ENCODE peak calls at places on chromosomes 6 and 20, in ten cellular contexts. One of them, this sample, is unnamed. For H3K4me1 and H3K36me3, the result is how much of the 10 kb centered on the place peaks cover.

GRCh38 chr6:116461563-116462507 is 660 bp downstream of the CALHM6 start:
- DNase-seq in effector memory CD4-positive, alpha-beta T cell: peak
- DNase-seq in mucosa of descending colon: peak
- DNase-seq in CD8-positive, alpha-beta T cell: peak
- DNase-seq in adipocyte: peak
- DNase-seq in HCT116: no peak
- DNase-seq in heart left ventricle: peak
- DNase-seq in IMR-90: peak
- DNase-seq in fibroblast of lung: peak
- DNase-seq in pancreas: peak
- DNase-seq in this sample: peak

GRCh38 chr20:49384437-49385434 is 97.7 kb downstream of the KCNB1 start:
- DNase-seq in effector memory CD4-positive, alpha-beta T cell: peak
- DNase-seq in mucosa of descending colon: peak
- DNase-seq in CD8-positive, alpha-beta T cell: peak
- DNase-seq in adipocyte: peak
- DNase-seq in HCT116: peak
- DNase-seq in heart left ventricle: peak
- DNase-seq in IMR-90: peak
- DNase-seq in fibroblast of lung: peak
- DNase-seq in pancreas: peak
- DNase-seq in this sample: peak

GRCh38 chr6:36064770-36065396 is 37.3 kb downstream of the MAPK14 start:
- DNase-seq in effector memory CD4-positive, alpha-beta T cell: no peak
- DNase-seq in mucosa of descending colon: no peak
- DNase-seq in CD8-positive, alpha-beta T cell: no peak
- DNase-seq in adipocyte: no peak
- DNase-seq in HCT116: no peak
- DNase-seq in heart left ventricle: no peak
- DNase-seq in IMR-90: no peak
- DNase-seq in fibroblast of lung: no peak
- DNase-seq in pancreas: no peak
- DNase-seq in this sample: no peak

GRCh38 chr6:170485159-170485558 is 67.9 kb downstream of the PSMB1 start:
- DNase-seq in effector memory CD4-positive, alpha-beta T cell: no peak
- DNase-seq in mucosa of descending colon: no peak
- DNase-seq in CD8-positive, alpha-beta T cell: no peak
- DNase-seq in adipocyte: peak
- DNase-seq in HCT116: no peak
- DNase-seq in heart left ventricle: no peak
- DNase-seq in IMR-90: no peak
- DNase-seq in fibroblast of lung: no peak
- DNase-seq in pancreas: no peak
- DNase-seq in this sample: no peak

GRCh38 chr20:37319120-37319717 is 26.7 kb upstream of the SRC start:
- DNase-seq in effector memory CD4-positive, alpha-beta T cell: no peak
- DNase-seq in mucosa of descending colon: no peak
- DNase-seq in CD8-positive, alpha-beta T cell: no peak
- DNase-seq in adipocyte: peak
- DNase-seq in HCT116: no peak
- DNase-seq in heart left ventricle: no peak
- DNase-seq in IMR-90: peak
- DNase-seq in fibroblast of lung: peak
- DNase-seq in pancreas: no peak
- DNase-seq in this sample: no peak

GRCh38 chr6:139172151-139172550 is 37.3 kb downstream of the HECA start:
- DNase-seq in effector memory CD4-positive, alpha-beta T cell: no peak
- DNase-seq in mucosa of descending colon: no peak
- DNase-seq in CD8-positive, alpha-beta T cell: no peak
- DNase-seq in adipocyte: no peak
- DNase-seq in HCT116: no peak
- DNase-seq in heart left ventricle: no peak
- DNase-seq in IMR-90: no peak
- DNase-seq in fibroblast of lung: no peak
- DNase-seq in pancreas: no peak
- DNase-seq in this sample: no peak

GRCh38 chr20:48234951-48235350 is 449.7 kb upstream of the SULF2 start:
- DNase-seq in effector memory CD4-positive, alpha-beta T cell: no peak
- DNase-seq in mucosa of descending colon: no peak
- DNase-seq in CD8-positive, alpha-beta T cell: no peak
- DNase-seq in adipocyte: no peak
- DNase-seq in HCT116: no peak
- DNase-seq in heart left ventricle: no peak
- DNase-seq in IMR-90: no peak
- DNase-seq in fibroblast of lung: no peak
- DNase-seq in pancreas: no peak
- DNase-seq in this sample: peak

GRCh38 chr6:170316071-170316470 is 9.5 kb downstream of the FAM120B start:
- DNase-seq in effector memory CD4-positive, alpha-beta T cell: no peak
- DNase-seq in mucosa of descending colon: no peak
- DNase-seq in CD8-positive, alpha-beta T cell: no peak
- DNase-seq in adipocyte: no peak
- DNase-seq in HCT116: no peak
- DNase-seq in heart left ventricle: no peak
- DNase-seq in IMR-90: peak
- DNase-seq in fibroblast of lung: peak
- DNase-seq in pancreas: no peak
- DNase-seq in this sample: no peak

GRCh38 chr6:148501178-148501590 is 158.5 kb downstream of the SASH1 start:
- DNase-seq in effector memory CD4-positive, alpha-beta T cell: no peak
- DNase-seq in mucosa of descending colon: no peak
- DNase-seq in CD8-positive, alpha-beta T cell: no peak
- DNase-seq in adipocyte: peak
- DNase-seq in HCT116: peak
- DNase-seq in heart left ventricle: no peak
- DNase-seq in IMR-90: peak
- DNase-seq in fibroblast of lung: peak
- DNase-seq in pancreas: no peak
- DNase-seq in this sample: no peak

DNA sequence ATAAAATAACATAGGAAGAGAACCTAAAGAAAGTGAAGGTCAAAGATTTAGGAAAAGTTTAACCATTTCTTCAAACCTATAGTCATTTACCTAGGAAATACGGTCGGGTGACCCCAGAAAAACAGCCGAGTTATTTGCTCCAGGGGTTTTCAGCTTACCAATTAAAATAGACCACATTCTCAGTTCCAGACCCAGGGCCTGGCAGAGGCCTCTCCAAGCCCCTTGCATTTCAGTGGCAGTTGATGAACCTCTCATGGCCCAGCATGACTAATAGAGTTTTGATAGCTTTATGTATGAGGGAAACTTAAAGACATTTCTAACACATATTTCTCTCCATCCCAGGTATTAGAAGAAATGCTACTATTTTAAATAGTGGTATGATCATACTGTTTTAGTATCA is 113.5 kb downstream of the OGFRL1 start:
- DNase-seq in effector memory CD4-positive, alpha-beta T cell: no peak
- DNase-seq in mucosa of descending colon: no peak
- DNase-seq in CD8-positive, alpha-beta T cell: no peak
- DNase-seq in adipocyte: no peak
- DNase-seq in HCT116: no peak
- DNase-seq in heart left ventricle: no peak
- DNase-seq in IMR-90: no peak
- DNase-seq in fibroblast of lung: no peak
- DNase-seq in pancreas: no peak
- DNase-seq in this sample: no peak
- H3K4me1 ChIP-seq in effector memory CD4-positive, alpha-beta T cell: under half
- H3K4me1 ChIP-seq in mucosa of descending colon: under half
- H3K4me1 ChIP-seq in CD8-positive, alpha-beta T cell: under half
- H3K4me1 ChIP-seq in adipocyte: under half
- H3K4me1 ChIP-seq in HCT116: under half
- H3K4me1 ChIP-seq in heart left ventricle: under half
- H3K4me1 ChIP-seq in IMR-90: under half
- H3K4me1 ChIP-seq in fibroblast of lung: under half
- H3K4me1 ChIP-seq in pancreas: under half
- H3K4me1 ChIP-seq in this sample: under half

GRCh38 chr20:63884506-63885263 is 10.2 kb upstream of the DNAJC5 start:
- DNase-seq in effector memory CD4-positive, alpha-beta T cell: no peak
- DNase-seq in mucosa of descending colon: no peak
- DNase-seq in CD8-positive, alpha-beta T cell: no peak
- DNase-seq in adipocyte: no peak
- DNase-seq in HCT116: no peak
- DNase-seq in heart left ventricle: no peak
- DNase-seq in IMR-90: no peak
- DNase-seq in fibroblast of lung: no peak
- DNase-seq in pancreas: no peak
- DNase-seq in this sample: no peak

GRCh38 chr20:63878855-63879254 is 13.8 kb downstream of the TPD52L2 start:
- DNase-seq in effector memory CD4-positive, alpha-beta T cell: no peak
- DNase-seq in mucosa of descending colon: no peak
- DNase-seq in CD8-positive, alpha-beta T cell: no peak
- DNase-seq in adipocyte: no peak
- DNase-seq in HCT116: no peak
- DNase-seq in heart left ventricle: no peak
- DNase-seq in IMR-90: no peak
- DNase-seq in fibroblast of lung: no peak
- DNase-seq in pancreas: no peak
- DNase-seq in this sample: no peak

GRCh38 chr20:63882257-63883208 is 12.4 kb upstream of the DNAJC5 start:
- DNase-seq in effector memory CD4-positive, alpha-beta T cell: no peak
- DNase-seq in mucosa of descending colon: no peak
- DNase-seq in CD8-positive, alpha-beta T cell: no peak
- DNase-seq in adipocyte: no peak
- DNase-seq in HCT116: no peak
- DNase-seq in heart left ventricle: no peak
- DNase-seq in IMR-90: no peak
- DNase-seq in fibroblast of lung: no peak
- DNase-seq in pancreas: no peak
- DNase-seq in this sample: no peak

GRCh38 chr20:63879264-63879663 is 14.2 kb downstream of the TPD52L2 start:
- DNase-seq in effector memory CD4-positive, alpha-beta T cell: no peak
- DNase-seq in mucosa of descending colon: no peak
- DNase-seq in CD8-positive, alpha-beta T cell: no peak
- DNase-seq in adipocyte: no peak
- DNase-seq in HCT116: no peak
- DNase-seq in heart left ventricle: no peak
- DNase-seq in IMR-90: no peak
- DNase-seq in fibroblast of lung: no peak
- DNase-seq in pancreas: no peak
- DNase-seq in this sample: no peak

DNA sequence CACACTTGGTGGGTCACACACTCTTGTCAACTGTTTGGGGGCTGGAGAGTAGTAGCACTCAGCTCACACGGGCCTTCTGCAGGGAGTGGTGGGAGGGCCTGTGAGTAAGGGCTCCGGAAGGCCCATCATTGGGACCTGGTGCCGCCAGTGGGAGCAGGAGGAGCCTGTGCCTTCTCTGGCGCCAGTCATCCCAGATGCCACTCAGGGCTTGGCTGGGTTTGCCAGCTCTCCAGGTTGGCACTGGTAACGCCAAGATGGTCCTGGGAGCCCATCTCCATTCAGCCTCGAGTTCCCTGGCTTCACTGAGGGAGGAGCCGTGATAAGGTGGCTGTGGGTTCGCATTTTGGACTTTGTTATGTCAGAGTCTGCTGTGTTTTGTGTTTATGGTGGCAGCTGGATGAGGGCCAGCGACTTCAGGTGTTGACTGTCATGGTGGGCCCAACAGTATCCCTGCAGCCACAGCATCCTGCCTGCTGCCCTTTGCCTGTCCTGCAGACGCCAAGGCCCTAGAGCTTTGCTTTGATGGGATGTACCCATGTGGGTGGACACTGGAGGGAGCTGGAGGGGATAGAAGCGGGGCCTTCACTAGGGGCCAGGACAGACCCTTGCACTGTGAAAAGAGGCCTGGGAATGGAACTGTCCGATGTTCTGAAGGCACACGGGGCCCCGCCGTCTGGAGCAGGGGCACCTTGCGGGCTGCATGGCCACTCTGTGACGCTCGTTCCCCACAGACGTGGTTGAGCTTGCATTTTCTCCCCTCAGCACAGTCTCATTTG is 13.3 kb upstream of the DNAJC5 start:
- DNase-seq in effector memory CD4-positive, alpha-beta T cell: no peak
- DNase-seq in mucosa of descending colon: no peak
- DNase-seq in CD8-positive, alpha-beta T cell: no peak
- DNase-seq in adipocyte: no peak
- DNase-seq in HCT116: no peak
- DNase-seq in heart left ventricle: no peak
- DNase-seq in IMR-90: no peak
- DNase-seq in fibroblast of lung: no peak
- DNase-seq in pancreas: no peak
- DNase-seq in this sample: no peak
- H3K36me3 ChIP-seq in effector memory CD4-positive, alpha-beta T cell: under half
- H3K36me3 ChIP-seq in mucosa of descending colon: under half
- H3K36me3 ChIP-seq in CD8-positive, alpha-beta T cell: under half
- H3K36me3 ChIP-seq in adipocyte: half or more
- H3K36me3 ChIP-seq in HCT116: under half
- H3K36me3 ChIP-seq in heart left ventricle: under half
- H3K36me3 ChIP-seq in IMR-90: half or more
- H3K36me3 ChIP-seq in fibroblast of lung: under half
- H3K36me3 ChIP-seq in pancreas: under half
- H3K36me3 ChIP-seq in this sample: half or more

GRCh38 chr6:72689107-72689954 is 67.5 kb downstream of the KCNQ5 start:
- DNase-seq in effector memory CD4-positive, alpha-beta T cell: no peak
- DNase-seq in mucosa of descending colon: no peak
- DNase-seq in CD8-positive, alpha-beta T cell: no peak
- DNase-seq in adipocyte: no peak
- DNase-seq in HCT116: no peak
- DNase-seq in heart left ventricle: no peak
- DNase-seq in IMR-90: no peak
- DNase-seq in fibroblast of lung: no peak
- DNase-seq in pancreas: no peak
- DNase-seq in this sample: no peak
- H3K4me3 ChIP-seq in effector memory CD4-positive, alpha-beta T cell: no peak
- H3K4me3 ChIP-seq in mucosa of descending colon: no peak
- H3K4me3 ChIP-seq in CD8-positive, alpha-beta T cell: no peak
- H3K4me3 ChIP-seq in adipocyte: no peak
- H3K4me3 ChIP-seq in HCT116: no peak
- H3K4me3 ChIP-seq in heart left ventricle: no peak
- H3K4me3 ChIP-seq in IMR-90: no peak
- H3K4me3 ChIP-seq in fibroblast of lung: no peak
- H3K4me3 ChIP-seq in pancreas: no peak
- H3K4me3 ChIP-seq in this sample: no peak

DNA sequence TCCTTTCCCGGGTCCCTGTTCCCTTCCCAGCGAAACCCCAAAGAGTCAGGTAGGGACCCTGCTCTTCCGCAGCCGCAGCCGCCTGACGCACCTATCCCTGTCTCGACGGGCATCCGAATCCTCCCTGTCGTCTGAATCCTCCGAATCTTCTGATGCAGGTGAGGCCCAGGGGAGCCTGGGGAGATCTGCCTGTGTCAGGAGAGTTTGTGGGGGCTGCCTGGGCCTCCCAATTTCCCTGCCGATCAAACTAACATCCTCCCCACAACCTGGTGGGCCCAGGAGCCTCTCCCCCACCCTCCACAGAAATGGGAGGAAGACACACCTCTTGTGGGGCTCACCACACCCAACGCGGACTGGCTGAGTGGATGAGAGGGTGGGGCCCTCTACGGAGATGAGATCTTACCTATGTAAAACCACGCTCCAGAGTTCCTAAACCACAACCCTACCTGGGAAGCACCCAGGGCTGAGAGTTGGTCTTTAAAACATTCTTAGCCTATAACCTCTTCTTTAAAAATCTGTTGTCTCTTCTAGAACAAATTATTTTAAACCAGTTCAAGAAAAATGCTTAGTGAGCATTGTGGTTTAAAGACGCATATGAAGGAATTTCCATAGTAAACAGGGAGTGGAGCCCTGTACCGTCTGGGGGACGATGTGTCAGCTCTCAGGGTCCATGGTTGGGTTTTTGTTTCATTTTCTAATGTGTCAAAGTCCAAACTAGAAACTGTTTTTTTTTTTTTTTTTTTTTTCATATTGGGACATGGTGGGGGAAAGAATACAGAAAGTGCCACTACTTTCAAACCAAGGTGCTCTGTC is 1.7 kb downstream of the CDC25B start:
- DNase-seq in effector memory CD4-positive, alpha-beta T cell: peak
- DNase-seq in mucosa of descending colon: peak
- DNase-seq in CD8-positive, alpha-beta T cell: peak
- DNase-seq in adipocyte: no peak
- DNase-seq in HCT116: no peak
- DNase-seq in heart left ventricle: no peak
- DNase-seq in IMR-90: peak
- DNase-seq in fibroblast of lung: peak
- DNase-seq in pancreas: no peak
- DNase-seq in this sample: peak
- H3K4me1 ChIP-seq in effector memory CD4-positive, alpha-beta T cell: half or more
- H3K4me1 ChIP-seq in mucosa of descending colon: under half
- H3K4me1 ChIP-seq in CD8-positive, alpha-beta T cell: half or more
- H3K4me1 ChIP-seq in adipocyte: under half
- H3K4me1 ChIP-seq in HCT116: half or more
- H3K4me1 ChIP-seq in heart left ventricle: half or more
- H3K4me1 ChIP-seq in IMR-90: under half
- H3K4me1 ChIP-seq in fibroblast of lung: under half
- H3K4me1 ChIP-seq in pancreas: under half
- H3K4me1 ChIP-seq in this sample: half or more